ENCODE peak calls at places on chromosome 1, in seven cellular contexts. T is CD4-positive, alpha-beta T cell; H is left ventricle myocardium inferior; G is stimulated activated CD4-positive, alpha-beta T cell treated with anti-CD3 and anti-CD28 coated beads, TNF-alpha, amount 100 ng/mL, for 48 hours; M is NCI-H2029; S is retina; Z is MCF 10A. N is an unnamed sample.

GRCh38 chr1:221435510-221435909 is 306.4 kb downstream of the DUSP10 start:
- DNase-seq in Z (peak), T (no peak), H (no peak), M (peak), G (no peak), S (peak), N (peak)

GRCh38 chr1:223738465-223739365 is 26.4 kb downstream of the CAPN2 start:
- DNase-seq in M (no peak), G (no peak), T (no peak), Z (peak), S (no peak), H (no peak), N (no peak)

GRCh38 chr1:38209986-38210385 is 163.4 kb upstream of the POU3F1 start:
- DNase-seq in G (no peak), T (no peak), Z (no peak), H (peak), M (peak), S (no peak), N (no peak)

GRCh38 chr1:11595287-11595686 is 58.9 kb downstream of the FBXO2 start:
- DNase-seq in H (no peak), T (no peak), S (no peak), G (no peak), M (no peak), Z (no peak), N (no peak)

GRCh38 chr1:30353637-30354036 is 369.7 kb downstream of the MATN1 start:
- DNase-seq in M (no peak), G (no peak), S (no peak), Z (peak), H (no peak), T (no peak), N (no peak)

GRCh38 chr1:208139434-208140086 is 104.6 kb downstream of the PLXNA2 start:
- DNase-seq in M (no peak), H (no peak), G (no peak), Z (no peak), T (no peak), S (no peak), N (no peak)

GRCh38 chr1:244460195-244460594 is 878 bp upstream of the CATSPERE start:
- DNase-seq in M (no peak), G (peak), T (no peak), S (no peak), Z (no peak), H (no peak), N (no peak)

GRCh38 chr1:1989102-1989542 is 14.5 kb downstream of the CFAP74 start:
- DNase-seq in M (no peak), T (no peak), Z (peak), H (peak), G (no peak), S (peak), N (no peak)

GRCh38 chr1:42479621-42480020 is 16.5 kb downstream of the CCDC30 start:
- DNase-seq in H (no peak), G (no peak), M (no peak), T (no peak), Z (peak), S (peak), N (peak)

GRCh38 chr1:151352001-151352718 is 5.1 kb upstream of the RFX5 start:
- DNase-seq in S (no peak), T (no peak), G (no peak), Z (peak), M (peak), H (no peak), N (no peak)

GRCh38 chr1:197356723-197357533 is 88.9 kb downstream of the CRB1 start:
- DNase-seq in Z (peak), T (no peak), S (peak), G (no peak), M (peak), H (no peak), N (peak)

GRCh38 chr1:39900662-39901485 is 843 bp downstream of the MYCL start:
- DNase-seq in G (no peak), M (peak), S (peak), T (no peak), Z (no peak), H (peak), N (peak)

GRCh38 chr1:56304975-56305374 is 274.4 kb downstream of the PLPP3 start:
- DNase-seq in H (no peak), T (no peak), Z (no peak), M (no peak), S (no peak), G (no peak), N (no peak)

GRCh38 chr1:12549106-12549459 is 68.9 kb downstream of the DHRS3 start:
- DNase-seq in M (no peak), T (no peak), S (no peak), H (peak), Z (no peak), G (no peak), N (no peak)

GRCh38 chr1:34500451-34500850 is 254.4 kb upstream of the GJB5 start:
- DNase-seq in M (no peak), Z (peak), H (peak), S (peak), G (no peak), T (no peak), N (no peak)

GRCh38 chr1:226712779-226713420 is 26.2 kb downstream of the ITPKB start:
- DNase-seq in G (no peak), T (no peak), S (no peak), Z (no peak), H (no peak), M (no peak), N (no peak)

GRCh38 chr1:15410223-15410883 is 665 bp downstream of the EFHD2 start:
- DNase-seq in G (no peak), H (no peak), M (no peak), T (no peak), Z (no peak), S (no peak), N (no peak)

GRCh38 chr1:205273551-205273982 is 45.8 kb downstream of the TMCC2 start:
- DNase-seq in Z (peak), S (peak), M (peak), H (peak), G (peak), T (peak), N (peak)

GRCh38 chr1:91803847-91804545 is 82.0 kb downstream of the TGFBR3 start:
- DNase-seq in Z (peak), M (peak), T (peak), H (no peak), G (peak), S (no peak), N (no peak)

GRCh38 chr1:115289940-115290339 is 48.1 kb downstream of the NGF start:
- DNase-seq in M (no peak), T (no peak), Z (no peak), S (no peak), G (no peak), H (no peak), N (no peak)

GRCh38 chr1:48870596-48870995 is 93.9 kb upstream of the BEND5 start:
- DNase-seq in H (no peak), M (no peak), S (no peak), G (no peak), T (no peak), Z (peak), N (peak)

GRCh38 chr1:155979525-155980343 is 1.4 kb upstream of the ARHGEF2 start:
- DNase-seq in H (peak), M (no peak), Z (peak), G (no peak), S (no peak), T (no peak), N (no peak)

GRCh38 chr1:180745098-180745497 is 113.3 kb downstream of the XPR1 start:
- DNase-seq in H (no peak), M (no peak), S (no peak), T (no peak), G (no peak), Z (no peak), N (no peak)

GRCh38 chr1:94120591-94120901 is 402 bp downstream of the ABCA4 start:
- DNase-seq in H (no peak), M (no peak), S (no peak), G (no peak), Z (no peak), T (no peak), N (no peak)

GRCh38 chr1:211478376-211478775 is 13.6 kb downstream of the RD3 start:
- DNase-seq in G (no peak), H (no peak), Z (no peak), M (no peak), S (no peak), T (no peak), N (no peak)

GRCh38 chr1:207024202-207025143 is 8.1 kb downstream of the C1orf116 start:
- DNase-seq in G (no peak), Z (no peak), M (no peak), T (no peak), H (no peak), S (no peak), N (no peak)

GRCh38 chr1:39076127-39076798 is 50.1 kb downstream of the NDUFS5 start:
- DNase-seq in G (no peak), Z (peak), S (no peak), H (peak), M (no peak), T (no peak), N (no peak)

GRCh38 chr1:17405898-17406759 is 33.3 kb downstream of the RCC2 start:
- DNase-seq in Z (peak), M (no peak), S (peak), H (peak), G (peak), T (peak), N (peak)

GRCh38 chr1:12112711-12113161 is 49.6 kb downstream of the TNFRSF8 start:
- DNase-seq in S (no peak), H (no peak), M (no peak), Z (no peak), G (no peak), T (no peak), N (no peak)

GRCh38 chr1:49842596-49842995 is 181.2 kb downstream of the AGBL4 start:
- DNase-seq in Z (no peak), T (no peak), M (no peak), S (no peak), G (no peak), H (no peak), N (no peak)

GRCh38 chr1:231423648-231424047 is 1.6 kb upstream of the EGLN1 start:
- DNase-seq in Z (peak), S (no peak), H (no peak), T (no peak), G (no peak), M (peak), N (no peak)

GRCh38 chr1:39623053-39623452 is 16.4 kb downstream of the HEYL start:
- DNase-seq in H (peak), Z (no peak), M (no peak), G (no peak), S (no peak), T (no peak), N (no peak)

GRCh38 chr1:115826642-115827041 is 14.3 kb downstream of the NHLH2 start:
- DNase-seq in M (no peak), T (no peak), S (no peak), G (no peak), H (no peak), Z (no peak), N (peak)

GRCh38 chr1:84377480-84378095 is 20.7 kb upstream of the DNASE2B start:
- DNase-seq in S (no peak), T (no peak), Z (peak), M (no peak), G (no peak), H (no peak), N (no peak)

GRCh38 chr1:115258302-115258866 is 79.7 kb downstream of the NGF start:
- DNase-seq in G (no peak), M (no peak), T (no peak), Z (peak), H (no peak), S (no peak), N (no peak)

GRCh38 chr1:22339237-22339636 is 112.4 kb upstream of the ZBTB40 start:
- DNase-seq in S (no peak), T (no peak), G (no peak), Z (no peak), H (no peak), M (no peak), N (no peak)

GRCh38 chr1:55257958-55258357 is 42.8 kb upstream of the USP24 start:
- DNase-seq in Z (no peak), M (no peak), S (no peak), G (no peak), H (no peak), T (peak), N (no peak)

GRCh38 chr1:82542766-82543165 is 742.0 kb downstream of the ADGRL2 start:
- DNase-seq in Z (no peak), H (no peak), S (no peak), T (no peak), M (no peak), G (no peak), N (no peak)

GRCh38 chr1:200372095-200372884 is 37.5 kb downstream of the ZNF281 start:
- DNase-seq in S (no peak), G (no peak), T (no peak), Z (peak), H (no peak), M (no peak), N (no peak)